ENCODE peak calls at places on chromosomes 12 and 14, in seven cellular contexts. X, N, S, U, M, Y and V are unnamed samples.

GRCh38 chr14:89902876-89903275 is 51.7 kb downstream of the EFCAB11 start:
- DNase-seq in X (no peak), N (no peak), S (no peak), U (no peak), M (no peak), Y (no peak), V (no peak)

GRCh38 chr12:57549909-57550627 is at the start of gene KIF5A:
- DNase-seq in X (no peak), N (no peak), S (no peak), U (peak), M (peak), Y (peak), V (no peak)

GRCh38 chr14:59482471-59483331 is 1.5 kb downstream of the L3HYPDH start:
- DNase-seq in X (peak), N (peak), S (peak), U (no peak), M (no peak), Y (no peak), V (no peak)

GRCh38 chr12:6852651-6853354 is 853 bp downstream of the USP5 start:
- DNase-seq in X (no peak), N (peak), S (no peak), U (no peak), M (peak), Y (no peak), V (no peak)

GRCh38 chr12:52327086-52327829 is 6.1 kb upstream of the KRT83 start:
- DNase-seq in X (peak), N (peak), S (peak), U (peak), M (peak), Y (peak), V (peak)

GRCh38 chr12:112182499-112182898 is 57.1 kb downstream of the TRAFD1 start:
- DNase-seq in X (no peak), N (no peak), S (no peak), U (no peak), M (no peak), Y (peak), V (no peak)

GRCh38 chr12:54371328-54372112 is 7.2 kb upstream of the GPR84 start:
- DNase-seq in X (no peak), N (peak), S (no peak), U (peak), M (no peak), Y (no peak), V (no peak)

GRCh38 chr14:41925409-41925808 is 318.7 kb downstream of the LRFN5 start:
- DNase-seq in X (no peak), N (no peak), S (peak), U (peak), M (no peak), Y (no peak), V (no peak)

GRCh38 chr12:68924546-68924945 is 8.4 kb downstream of the CPM start:
- DNase-seq in X (no peak), N (no peak), S (no peak), U (no peak), M (no peak), Y (no peak), V (no peak)

GRCh38 chr14:80809663-80810062 is 131.9 kb downstream of the CEP128 start:
- DNase-seq in X (no peak), N (no peak), S (no peak), U (no peak), M (no peak), Y (no peak), V (no peak)

GRCh38 chr14:103085106-103086091 is 1.4 kb downstream of the LBHD2 start:
- DNase-seq in X (no peak), N (no peak), S (no peak), U (no peak), M (no peak), Y (no peak), V (no peak)

GRCh38 chr12:79848321-79848720 is 86.6 kb downstream of the PPP1R12A start:
- DNase-seq in X (no peak), N (no peak), S (no peak), U (no peak), M (no peak), Y (no peak), V (no peak)

GRCh38 chr12:54404061-54405004 is 14.7 kb downstream of the ITGA5 start:
- DNase-seq in X (peak), N (peak), S (no peak), U (no peak), M (peak), Y (peak), V (no peak)

GRCh38 chr12:30740274-30740673 is 14.5 kb downstream of the CAPRIN2 start:
- DNase-seq in X (no peak), N (no peak), S (no peak), U (no peak), M (no peak), Y (no peak), V (no peak)

GRCh38 chr14:72904840-72905561 is 11.1 kb upstream of the DPF3 start:
- DNase-seq in X (peak), N (peak), S (peak), U (no peak), M (peak), Y (peak), V (no peak)

GRCh38 chr12:106290666-106291065 is 11.9 kb upstream of the TCP11L2 start:
- DNase-seq in X (no peak), N (no peak), S (no peak), U (no peak), M (no peak), Y (no peak), V (no peak)

GRCh38 chr12:110750784-110751461 is 8.2 kb upstream of the PPP1CC start:
- DNase-seq in X (no peak), N (no peak), S (peak), U (no peak), M (no peak), Y (no peak), V (peak)

GRCh38 chr12:75289678-75290200 is 40.4 kb downstream of the CAPS2 start:
- DNase-seq in X (no peak), N (no peak), S (peak), U (no peak), M (no peak), Y (no peak), V (no peak)

GRCh38 chr12:63038361-63039100 is 103.6 kb upstream of the PPM1H start:
- DNase-seq in X (no peak), N (no peak), S (no peak), U (no peak), M (no peak), Y (no peak), V (no peak)

GRCh38 chr14:74735113-74735512 is 22.2 kb downstream of the FCF1 start:
- DNase-seq in X (no peak), N (no peak), S (no peak), U (no peak), M (no peak), Y (no peak), V (no peak)

GRCh38 chr12:98519257-98519907 is 4.0 kb downstream of the TMPO start:
- DNase-seq in X (no peak), N (no peak), S (no peak), U (no peak), M (no peak), Y (no peak), V (no peak)

GRCh38 chr12:20415013-20415412 is 46.7 kb downstream of the PDE3A start:
- DNase-seq in X (no peak), N (peak), S (peak), U (no peak), M (no peak), Y (no peak), V (no peak)

GRCh38 chr12:67701121-67701520 is 52.6 kb downstream of the DYRK2 start:
- DNase-seq in X (no peak), N (no peak), S (no peak), U (no peak), M (no peak), Y (no peak), V (no peak)

GRCh38 chr12:14910090-14910915 is 24.6 kb upstream of the MGP start:
- DNase-seq in X (no peak), N (no peak), S (no peak), U (no peak), M (no peak), Y (no peak), V (no peak)